ENCODE peak calls at places on chromosomes 2 and 18, in ten cellular contexts. L is stimulated activated CD8-positive, alpha-beta memory T cell treated with anti-CD3 and anti-CD28 coated beads, Interleukin-15, amount 100 ng/mL, for 24 hours; K is nucleus accumbens; T is central memory CD4-positive, alpha-beta T cell; C is heart right ventricle; Z is Calu3; W is NCI-H774; S is K562; X is COLO829; R is endothelial cell. J is an unnamed sample.

GRCh38 chr2:105376789-105377231 is 22.0 kb downstream of the FHL2 start:
- DNase-seq in L (no peak), T (no peak), X (no peak), Z (no peak), C (no peak), W (no peak), K (no peak), S (no peak), R (no peak), J (peak; percentile 63)

GRCh38 chr2:20170646-20171250 is 54.2 kb downstream of the SDC1 start:
- DNase-seq in R (no peak), C (no peak), K (no peak), S (no peak), L (no peak), W (no peak), Z (no peak), T (no peak), X (no peak), J (no peak)

GRCh38 chr2:231663458-231664290 is 44.7 kb upstream of the PTMA start:
- DNase-seq in S (no peak), W (no peak), T (no peak), L (no peak), K (no peak), C (no peak), X (no peak), R (no peak), Z (no peak), J (no peak)

GRCh38 chr2:239146011-239146641 is 254.7 kb downstream of the HDAC4 start:
- DNase-seq in Z (no peak), R (no peak), W (no peak), T (no peak), X (no peak), K (no peak), L (no peak), S (no peak), C (no peak), J (no peak)

GRCh38 chr2:235692671-235693171 is 198.9 kb downstream of the AGAP1 start:
- DNase-seq in K (no peak), T (no peak), X (no peak), Z (no peak), R (no peak), C (no peak), W (no peak), S (no peak), L (no peak), J (no peak)

GRCh38 chr2:121251497-121251896 is 33.5 kb downstream of the TFCP2L1 start:
- DNase-seq in K (no peak), S (no peak), X (no peak), L (no peak), T (no peak), R (no peak), Z (no peak), C (no peak), W (no peak), J (no peak)

GRCh38 chr2:36971990-36972389 is 5.7 kb upstream of the STRN start:
- DNase-seq in X (no peak), Z (no peak), T (no peak), K (no peak), C (no peak), R (no peak), S (no peak), W (no peak), L (no peak), J (no peak)

GRCh38 chr2:241157841-241158545 is 7.7 kb downstream of the PPP1R7 start:
- DNase-seq in C (no peak), X (no peak), T (no peak), L (no peak), Z (no peak), W (no peak), K (no peak), S (no peak), R (no peak), J (no peak)

GRCh38 chr2:224723606-224724217 is 7.5 kb upstream of the CCDC195 start:
- DNase-seq in R (no peak), W (no peak), S (no peak), L (no peak), T (no peak), X (no peak), C (no peak), Z (no peak), K (no peak), J (peak; percentile 20)

GRCh38 chr2:38406597-38407110 is 29.6 kb upstream of the ATL2 start:
- DNase-seq in K (no peak), C (peak; percentile 30), T (no peak), Z (no peak), R (no peak), L (no peak), W (no peak), S (no peak), X (peak; percentile 48), J (no peak)

GRCh38 chr2:21382980-21383520 is 259.3 kb downstream of the TDRD15 start:
- DNase-seq in W (no peak), C (no peak), S (no peak), T (no peak), K (peak; percentile 81), R (no peak), Z (no peak), L (no peak), X (peak; percentile 93), J (no peak)

GRCh38 chr2:68362069-68362468 is 3.0 kb upstream of the PLEK start:
- DNase-seq in X (peak; percentile 63), T (peak; percentile 74), K (peak; percentile 61), W (peak; percentile 12), Z (peak; percentile 72), R (peak; percentile 70), L (peak; percentile 46), C (peak; percentile 77), S (peak; percentile 88), J (peak; percentile 52)

GRCh38 chr2:37583867-37584266 is 87.6 kb downstream of the CDC42EP3 start:
- DNase-seq in R (no peak), K (no peak), W (no peak), S (no peak), C (no peak), X (no peak), T (no peak), L (no peak), Z (no peak), J (no peak)

GRCh38 chr2:179049546-179050311 is at the start of gene CCDC141:
- DNase-seq in K (no peak), X (peak; percentile 8), R (no peak), C (peak; percentile 72), L (no peak), W (no peak), T (no peak), S (no peak), Z (no peak), J (peak; percentile 41)

GRCh38 chr2:153221506-153221905 is 257.1 kb downstream of the RPRM start:
- DNase-seq in S (no peak), Z (no peak), C (no peak), X (no peak), L (no peak), R (no peak), W (no peak), T (no peak), K (no peak), J (no peak)

GRCh38 chr2:71796174-71796592 is 342.8 kb downstream of the DYSF start:
- DNase-seq in R (no peak), X (no peak), L (no peak), T (no peak), K (no peak), C (no peak), Z (no peak), W (no peak), S (no peak), J (peak; percentile 94)

GRCh38 chr18:35189510-35189909 is 51.3 kb upstream of the ZNF397 start:
- DNase-seq in X (no peak), T (no peak), L (no peak), K (peak; percentile 61), R (no peak), S (no peak), W (no peak), Z (no peak), C (no peak), J (no peak)

GRCh38 chr18:30644158-30644557 is 398.4 kb downstream of the DSC3 start:
- DNase-seq in L (no peak), S (no peak), W (no peak), Z (no peak), R (no peak), X (no peak), T (no peak), K (no peak), C (no peak), J (no peak)

GRCh38 chr2:59584958-59585357 is 968.5 kb downstream of the BCL11A start:
- DNase-seq in T (no peak), L (no peak), R (peak; percentile 53), C (no peak), W (no peak), Z (peak; percentile 26), K (no peak), S (peak; percentile 4), X (no peak), J (no peak)

GRCh38 chr2:216985658-216986141 is 125.8 kb upstream of the TNP1 start:
- DNase-seq in X (no peak), K (no peak), S (no peak), L (no peak), Z (no peak), R (no peak), T (no peak), W (peak; percentile 87), C (no peak), J (no peak)

GRCh38 chr2:220931491-220931890 is 640.6 kb downstream of the EPHA4 start:
- DNase-seq in X (no peak), C (no peak), R (no peak), S (no peak), K (no peak), W (no peak), T (no peak), Z (no peak), L (no peak), J (no peak)

GRCh38 chr2:129502781-129503180 is 476.7 kb upstream of the RAB6C start:
- DNase-seq in L (no peak), S (no peak), C (no peak), R (no peak), X (peak; percentile 90), T (no peak), W (no peak), Z (no peak), K (no peak), J (no peak)

GRCh38 chr18:24080861-24081260 is 58.0 kb upstream of the CABYR start:
- DNase-seq in W (no peak), K (no peak), C (no peak), X (no peak), S (no peak), R (no peak), Z (no peak), L (no peak), T (no peak), J (no peak)

GRCh38 chr2:68110102-68110501 is 47.3 kb upstream of the C1D start:
- DNase-seq in T (no peak), L (no peak), Z (no peak), R (no peak), W (no peak), S (no peak), K (no peak), X (peak; percentile 32), C (no peak), J (no peak)

GRCh38 chr18:64318547-64318946 is 169.7 kb upstream of the LINC00305 start:
- DNase-seq in C (no peak), X (no peak), K (no peak), R (no peak), L (no peak), Z (no peak), W (no peak), S (no peak), T (no peak), J (no peak)

GRCh38 chr18:21686282-21687105 is 18.1 kb downstream of the ABHD3 start:
- DNase-seq in Z (no peak), L (no peak), R (no peak), C (no peak), W (no peak), X (no peak), K (no peak), T (no peak), S (peak; percentile 73), J (peak; percentile 17)

GRCh38 chr2:193011870-193012269 is 817.1 kb upstream of the TMEFF2 start:
- DNase-seq in R (no peak), Z (no peak), K (no peak), W (no peak), X (no peak), T (no peak), C (no peak), S (no peak), L (no peak), J (no peak)

GRCh38 chr18:2028986-2029385 is 542.3 kb downstream of the METTL4 start:
- DNase-seq in C (no peak), S (no peak), L (no peak), W (no peak), X (no peak), K (no peak), Z (no peak), R (no peak), T (no peak), J (no peak)